ENCODE peak calls at places on chromosomes 12 and 14, in nine cellular contexts. One of them, this sample, is unnamed. For H3K4me1, the result is how much of the 10 kb centered on the place peaks cover.

GRCh38 chr14:101222362-101223090 is 319.0 kb upstream of the RTL1 start:
- DNase-seq in mucosa of descending colon: no peak
- DNase-seq in cardiac muscle cell: no peak
- DNase-seq in CD4-positive, CD25-positive, alpha-beta regulatory T cell: no peak
- DNase-seq in body of pancreas: no peak
- DNase-seq in left ventricle myocardium inferior: no peak
- DNase-seq in naive thymus-derived CD4-positive, alpha-beta T cell: no peak
- DNase-seq in hepatocyte: peak
- DNase-seq in left lung: no peak
- DNase-seq in this sample: no peak

GRCh38 chr14:61281186-61281676 is at the start of gene TMEM30B:
- DNase-seq in hepatocyte: peak
- DNase-seq in mucosa of descending colon: peak
- DNase-seq in body of pancreas: peak
- DNase-seq in left lung: peak
- DNase-seq in CD4-positive, CD25-positive, alpha-beta regulatory T cell: peak
- DNase-seq in cardiac muscle cell: no peak
- DNase-seq in naive thymus-derived CD4-positive, alpha-beta T cell: peak
- DNase-seq in left ventricle myocardium inferior: no peak
- DNase-seq in this sample: peak

GRCh38 chr12:72057330-72057911 is 118.8 kb downstream of the TPH2 start:
- DNase-seq in left lung: no peak
- DNase-seq in mucosa of descending colon: no peak
- DNase-seq in body of pancreas: no peak
- DNase-seq in hepatocyte: peak
- DNase-seq in CD4-positive, CD25-positive, alpha-beta regulatory T cell: no peak
- DNase-seq in left ventricle myocardium inferior: no peak
- DNase-seq in naive thymus-derived CD4-positive, alpha-beta T cell: no peak
- DNase-seq in cardiac muscle cell: peak
- DNase-seq in this sample: no peak

GRCh38 chr12:102806110-102806509 is 110.9 kb downstream of the PAH start:
- DNase-seq in CD4-positive, CD25-positive, alpha-beta regulatory T cell: no peak
- DNase-seq in left lung: no peak
- DNase-seq in cardiac muscle cell: no peak
- DNase-seq in naive thymus-derived CD4-positive, alpha-beta T cell: no peak
- DNase-seq in left ventricle myocardium inferior: no peak
- DNase-seq in mucosa of descending colon: no peak
- DNase-seq in body of pancreas: no peak
- DNase-seq in hepatocyte: no peak
- DNase-seq in this sample: no peak

GRCh38 chr12:42846782-42847181 is 257.2 kb upstream of the PRICKLE1 start:
- DNase-seq in naive thymus-derived CD4-positive, alpha-beta T cell: no peak
- DNase-seq in hepatocyte: peak
- DNase-seq in body of pancreas: no peak
- DNase-seq in cardiac muscle cell: no peak
- DNase-seq in CD4-positive, CD25-positive, alpha-beta regulatory T cell: no peak
- DNase-seq in left ventricle myocardium inferior: no peak
- DNase-seq in mucosa of descending colon: no peak
- DNase-seq in left lung: no peak
- DNase-seq in this sample: no peak

GRCh38 chr12:121404734-121405133 is 4.8 kb downstream of the RNF34 start:
- DNase-seq in body of pancreas: peak
- DNase-seq in cardiac muscle cell: peak
- DNase-seq in left lung: no peak
- DNase-seq in naive thymus-derived CD4-positive, alpha-beta T cell: no peak
- DNase-seq in mucosa of descending colon: no peak
- DNase-seq in left ventricle myocardium inferior: no peak
- DNase-seq in hepatocyte: peak
- DNase-seq in CD4-positive, CD25-positive, alpha-beta regulatory T cell: no peak
- DNase-seq in this sample: no peak

GRCh38 chr12:57119694-57120093 is 8.5 kb upstream of the STAT6 start:
- DNase-seq in hepatocyte: no peak
- DNase-seq in naive thymus-derived CD4-positive, alpha-beta T cell: no peak
- DNase-seq in left ventricle myocardium inferior: no peak
- DNase-seq in mucosa of descending colon: no peak
- DNase-seq in cardiac muscle cell: no peak
- DNase-seq in body of pancreas: no peak
- DNase-seq in CD4-positive, CD25-positive, alpha-beta regulatory T cell: no peak
- DNase-seq in left lung: no peak
- DNase-seq in this sample: no peak

GRCh38 chr14:102893452-102893851 is 29.0 kb upstream of the AMN start:
- DNase-seq in cardiac muscle cell: no peak
- DNase-seq in naive thymus-derived CD4-positive, alpha-beta T cell: no peak
- DNase-seq in CD4-positive, CD25-positive, alpha-beta regulatory T cell: no peak
- DNase-seq in left ventricle myocardium inferior: peak
- DNase-seq in mucosa of descending colon: peak
- DNase-seq in left lung: no peak
- DNase-seq in hepatocyte: peak
- DNase-seq in body of pancreas: no peak
- DNase-seq in this sample: no peak

GRCh38 chr12:57581802-57582201 is 9.2 kb upstream of the PIP4K2C start:
- DNase-seq in left ventricle myocardium inferior: no peak
- DNase-seq in naive thymus-derived CD4-positive, alpha-beta T cell: no peak
- DNase-seq in body of pancreas: no peak
- DNase-seq in left lung: no peak
- DNase-seq in hepatocyte: no peak
- DNase-seq in cardiac muscle cell: no peak
- DNase-seq in CD4-positive, CD25-positive, alpha-beta regulatory T cell: no peak
- DNase-seq in mucosa of descending colon: no peak
- DNase-seq in this sample: no peak

GRCh38 chr14:106346084-106346483 is 819.7 kb downstream of the TMEM121 start:
- DNase-seq in hepatocyte: no peak
- DNase-seq in body of pancreas: no peak
- DNase-seq in left lung: no peak
- DNase-seq in mucosa of descending colon: no peak
- DNase-seq in CD4-positive, CD25-positive, alpha-beta regulatory T cell: no peak
- DNase-seq in left ventricle myocardium inferior: no peak
- DNase-seq in naive thymus-derived CD4-positive, alpha-beta T cell: no peak
- DNase-seq in cardiac muscle cell: no peak
- DNase-seq in this sample: no peak

GRCh38 chr12:107912421-107913004 is 138.0 kb downstream of the ASCL4 start:
- DNase-seq in cardiac muscle cell: peak
- DNase-seq in CD4-positive, CD25-positive, alpha-beta regulatory T cell: peak
- DNase-seq in hepatocyte: peak
- DNase-seq in naive thymus-derived CD4-positive, alpha-beta T cell: peak
- DNase-seq in left lung: peak
- DNase-seq in mucosa of descending colon: peak
- DNase-seq in left ventricle myocardium inferior: peak
- DNase-seq in body of pancreas: peak
- DNase-seq in this sample: peak

GRCh38 chr12:117119592-117120198 is 20.5 kb upstream of the TESC start:
- DNase-seq in CD4-positive, CD25-positive, alpha-beta regulatory T cell: peak
- DNase-seq in hepatocyte: peak
- DNase-seq in cardiac muscle cell: peak
- DNase-seq in body of pancreas: peak
- DNase-seq in left ventricle myocardium inferior: peak
- DNase-seq in naive thymus-derived CD4-positive, alpha-beta T cell: peak
- DNase-seq in mucosa of descending colon: no peak
- DNase-seq in left lung: no peak
- DNase-seq in this sample: no peak

GRCh38 chr12:29644536-29645162 is 139.1 kb downstream of the TMTC1 start:
- DNase-seq in cardiac muscle cell: no peak
- DNase-seq in mucosa of descending colon: no peak
- DNase-seq in left ventricle myocardium inferior: no peak
- DNase-seq in body of pancreas: no peak
- DNase-seq in left lung: no peak
- DNase-seq in CD4-positive, CD25-positive, alpha-beta regulatory T cell: no peak
- DNase-seq in hepatocyte: no peak
- DNase-seq in naive thymus-derived CD4-positive, alpha-beta T cell: no peak
- DNase-seq in this sample: no peak

GRCh38 chr12:107642240-107642639 is 43.4 kb upstream of the PWP1 start:
- DNase-seq in left lung: no peak
- DNase-seq in mucosa of descending colon: no peak
- DNase-seq in hepatocyte: no peak
- DNase-seq in body of pancreas: no peak
- DNase-seq in naive thymus-derived CD4-positive, alpha-beta T cell: no peak
- DNase-seq in cardiac muscle cell: no peak
- DNase-seq in CD4-positive, CD25-positive, alpha-beta regulatory T cell: no peak
- DNase-seq in left ventricle myocardium inferior: no peak
- DNase-seq in this sample: no peak

GRCh38 chr14:64465856-64466554 is 706 bp downstream of the AKAP5 start:
- DNase-seq in cardiac muscle cell: peak
- DNase-seq in left lung: no peak
- DNase-seq in hepatocyte: peak
- DNase-seq in mucosa of descending colon: no peak
- DNase-seq in body of pancreas: no peak
- DNase-seq in left ventricle myocardium inferior: no peak
- DNase-seq in CD4-positive, CD25-positive, alpha-beta regulatory T cell: peak
- DNase-seq in naive thymus-derived CD4-positive, alpha-beta T cell: peak
- DNase-seq in this sample: no peak

GRCh38 chr14:43005807-43006206 is 1399.1 kb downstream of the LRFN5 start:
- DNase-seq in hepatocyte: no peak
- DNase-seq in body of pancreas: no peak
- DNase-seq in left ventricle myocardium inferior: no peak
- DNase-seq in left lung: no peak
- DNase-seq in CD4-positive, CD25-positive, alpha-beta regulatory T cell: no peak
- DNase-seq in naive thymus-derived CD4-positive, alpha-beta T cell: no peak
- DNase-seq in cardiac muscle cell: no peak
- DNase-seq in mucosa of descending colon: no peak
- DNase-seq in this sample: no peak

GRCh38 chr12:32312049-32312670 is 87.2 kb upstream of the FGD4 start:
- DNase-seq in CD4-positive, CD25-positive, alpha-beta regulatory T cell: peak
- DNase-seq in left ventricle myocardium inferior: no peak
- DNase-seq in naive thymus-derived CD4-positive, alpha-beta T cell: peak
- DNase-seq in cardiac muscle cell: peak
- DNase-seq in hepatocyte: peak
- DNase-seq in body of pancreas: no peak
- DNase-seq in mucosa of descending colon: no peak
- DNase-seq in left lung: no peak
- DNase-seq in this sample: peak

GRCh38 chr14:33657478-33657877 is 293.4 kb downstream of the EGLN3 start:
- DNase-seq in naive thymus-derived CD4-positive, alpha-beta T cell: no peak
- DNase-seq in left lung: no peak
- DNase-seq in body of pancreas: no peak
- DNase-seq in hepatocyte: no peak
- DNase-seq in mucosa of descending colon: no peak
- DNase-seq in CD4-positive, CD25-positive, alpha-beta regulatory T cell: no peak
- DNase-seq in cardiac muscle cell: no peak
- DNase-seq in left ventricle myocardium inferior: no peak
- DNase-seq in this sample: no peak

GRCh38 chr14:93764211-93764659 is 24.1 kb downstream of the PRIMA1 start:
- DNase-seq in left ventricle myocardium inferior: peak
- DNase-seq in body of pancreas: no peak
- DNase-seq in mucosa of descending colon: no peak
- DNase-seq in cardiac muscle cell: peak
- DNase-seq in naive thymus-derived CD4-positive, alpha-beta T cell: no peak
- DNase-seq in CD4-positive, CD25-positive, alpha-beta regulatory T cell: no peak
- DNase-seq in hepatocyte: peak
- DNase-seq in left lung: no peak
- DNase-seq in this sample: no peak
- H3K4me1 ChIP-seq in left ventricle myocardium inferior: under half
- H3K4me1 ChIP-seq in body of pancreas: under half
- H3K4me1 ChIP-seq in mucosa of descending colon: under half
- H3K4me1 ChIP-seq in cardiac muscle cell: under half
- H3K4me1 ChIP-seq in naive thymus-derived CD4-positive, alpha-beta T cell: under half
- H3K4me1 ChIP-seq in CD4-positive, CD25-positive, alpha-beta regulatory T cell: under half
- H3K4me1 ChIP-seq in hepatocyte: under half
- H3K4me1 ChIP-seq in left lung: under half
- H3K4me1 ChIP-seq in this sample: under half

GRCh38 chr12:5428332-5429221 is 3.3 kb upstream of the NTF3 start:
- DNase-seq in left lung: no peak
- DNase-seq in body of pancreas: no peak
- DNase-seq in left ventricle myocardium inferior: no peak
- DNase-seq in hepatocyte: peak
- DNase-seq in cardiac muscle cell: peak
- DNase-seq in naive thymus-derived CD4-positive, alpha-beta T cell: no peak
- DNase-seq in CD4-positive, CD25-positive, alpha-beta regulatory T cell: no peak
- DNase-seq in mucosa of descending colon: no peak
- DNase-seq in this sample: no peak
- H3K4me3 ChIP-seq in left lung: no peak
- H3K4me3 ChIP-seq in body of pancreas: no peak
- H3K4me3 ChIP-seq in left ventricle myocardium inferior: no peak
- H3K4me3 ChIP-seq in hepatocyte: no peak
- H3K4me3 ChIP-seq in cardiac muscle cell: peak
- H3K4me3 ChIP-seq in naive thymus-derived CD4-positive, alpha-beta T cell: no peak
- H3K4me3 ChIP-seq in CD4-positive, CD25-positive, alpha-beta regulatory T cell: no peak
- H3K4me3 ChIP-seq in mucosa of descending colon: no peak
- H3K4me3 ChIP-seq in this sample: no peak

DNA sequence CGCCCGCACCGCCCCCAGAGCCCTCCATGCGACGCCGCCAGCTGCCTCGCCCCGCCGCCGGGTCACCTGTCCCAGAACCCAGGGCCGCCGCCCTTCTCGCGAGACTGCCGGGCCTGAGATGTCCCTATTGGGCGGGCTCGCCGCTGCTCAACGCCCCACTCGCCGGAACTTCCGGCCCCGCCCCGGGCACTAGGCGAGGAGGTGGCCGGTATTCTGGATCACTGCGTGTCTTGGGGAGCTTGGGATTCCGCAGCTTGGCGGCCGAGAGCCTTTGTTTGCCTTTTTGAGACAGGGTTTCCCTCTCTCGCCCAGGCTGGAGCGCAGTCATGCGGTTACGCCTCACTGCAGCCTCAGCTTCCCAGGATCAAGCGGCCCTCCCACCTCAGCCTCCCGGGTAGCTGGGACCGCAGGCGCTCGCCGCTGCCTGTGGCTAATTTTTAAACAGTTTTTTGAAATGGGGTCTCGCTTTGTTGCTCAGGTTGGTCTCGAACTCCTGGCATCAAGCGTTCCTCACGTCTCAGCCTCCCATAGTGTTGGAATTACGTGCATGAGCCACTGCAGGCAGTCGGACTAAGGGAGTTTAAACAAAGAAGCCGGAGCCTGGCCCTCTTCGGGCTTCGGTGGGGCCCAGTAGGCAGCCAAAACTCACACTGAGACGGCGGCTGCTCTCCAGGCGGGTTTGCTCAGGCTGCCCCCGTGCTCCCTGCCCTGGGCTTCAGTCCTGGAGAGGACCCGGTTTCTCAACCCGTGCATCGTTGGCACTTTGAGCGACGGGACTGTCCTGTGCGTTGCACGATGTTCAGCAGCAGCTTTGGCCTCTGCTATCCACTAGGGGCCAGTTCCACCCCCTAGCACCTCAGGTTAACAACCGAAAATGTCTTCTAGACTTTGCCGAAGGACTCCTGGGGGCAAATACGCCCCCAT is at the start of gene SLC15A4:
- DNase-seq in body of pancreas: peak
- DNase-seq in left ventricle myocardium inferior: peak
- DNase-seq in left lung: peak
- DNase-seq in naive thymus-derived CD4-positive, alpha-beta T cell: peak
- DNase-seq in cardiac muscle cell: peak
- DNase-seq in CD4-positive, CD25-positive, alpha-beta regulatory T cell: peak
- DNase-seq in mucosa of descending colon: peak
- DNase-seq in hepatocyte: peak
- DNase-seq in this sample: peak
- H3K4me1 ChIP-seq in body of pancreas: under half
- H3K4me1 ChIP-seq in left ventricle myocardium inferior: half or more
- H3K4me1 ChIP-seq in left lung: under half
- H3K4me1 ChIP-seq in naive thymus-derived CD4-positive, alpha-beta T cell: under half
- H3K4me1 ChIP-seq in cardiac muscle cell: under half
- H3K4me1 ChIP-seq in CD4-positive, CD25-positive, alpha-beta regulatory T cell: under half
- H3K4me1 ChIP-seq in mucosa of descending colon: under half
- H3K4me1 ChIP-seq in hepatocyte: under half
- H3K4me1 ChIP-seq in this sample: under half

DNA sequence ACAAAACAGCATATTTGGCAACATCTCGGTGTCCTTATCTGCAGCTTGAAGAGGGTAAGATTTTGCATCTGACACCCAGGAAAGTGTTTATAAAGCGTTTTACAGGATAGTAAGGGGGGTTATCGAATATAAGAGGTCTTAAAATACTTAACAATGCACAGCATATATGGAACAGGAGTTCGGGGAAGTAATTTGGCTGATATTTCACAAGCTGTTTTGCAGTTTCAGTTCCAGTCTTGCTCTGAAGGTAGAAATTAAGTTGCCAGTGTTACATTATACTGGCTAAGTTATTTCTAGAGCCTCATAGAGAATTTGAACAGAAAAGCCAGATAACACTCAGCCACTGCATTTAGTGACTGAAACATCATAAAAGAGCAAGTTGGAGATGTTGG is 941 bp upstream of the MAP4K5 start:
- DNase-seq in left ventricle myocardium inferior: no peak
- DNase-seq in hepatocyte: no peak
- DNase-seq in cardiac muscle cell: no peak
- DNase-seq in CD4-positive, CD25-positive, alpha-beta regulatory T cell: no peak
- DNase-seq in mucosa of descending colon: no peak
- DNase-seq in naive thymus-derived CD4-positive, alpha-beta T cell: no peak
- DNase-seq in left lung: no peak
- DNase-seq in body of pancreas: no peak
- DNase-seq in this sample: no peak
- H3K4me3 ChIP-seq in left ventricle myocardium inferior: peak
- H3K4me3 ChIP-seq in hepatocyte: peak
- H3K4me3 ChIP-seq in cardiac muscle cell: no peak
- H3K4me3 ChIP-seq in CD4-positive, CD25-positive, alpha-beta regulatory T cell: peak
- H3K4me3 ChIP-seq in mucosa of descending colon: no peak
- H3K4me3 ChIP-seq in naive thymus-derived CD4-positive, alpha-beta T cell: peak
- H3K4me3 ChIP-seq in left lung: peak
- H3K4me3 ChIP-seq in body of pancreas: no peak
- H3K4me3 ChIP-seq in this sample: peak

This sample was measured in CD8-positive, alpha-beta memory T cell.